ENCODE peak calls at places on chromosomes 5 and 9, in six cellular contexts. One of them, this sample, is unnamed.

GRCh38 chr5:125870271-125870670 is 552.9 kb upstream of the GRAMD2B start:
- DNase-seq in NCI-H146: peak; percentile 4
- DNase-seq in SK-N-DZ: peak; percentile 42
- DNase-seq in NCI-H1436 treated with DMSO at 0.1 percent for 48 hours: no peak
- DNase-seq in SJSA1: no peak
- DNase-seq in HT-29: no peak
- DNase-seq in this sample: no peak

GRCh38 chr9:130201974-130202373 is 29.8 kb downstream of the NCS1 start:
- DNase-seq in NCI-H1436 treated with DMSO at 0.1 percent for 48 hours: no peak
- DNase-seq in NCI-H146: no peak
- DNase-seq in SK-N-DZ: no peak
- DNase-seq in HT-29: no peak
- DNase-seq in SJSA1: no peak
- DNase-seq in this sample: peak; percentile 21

GRCh38 chr9:125655074-125655633 is 51.9 kb downstream of the MAPKAP1 start:
- DNase-seq in SK-N-DZ: no peak
- DNase-seq in HT-29: no peak
- DNase-seq in NCI-H146: no peak
- DNase-seq in SJSA1: no peak
- DNase-seq in NCI-H1436 treated with DMSO at 0.1 percent for 48 hours: no peak
- DNase-seq in this sample: no peak

GRCh38 chr5:9782806-9783560 is 152.8 kb upstream of the TAS2R1 start:
- DNase-seq in SK-N-DZ: peak; percentile 78
- DNase-seq in HT-29: no peak
- DNase-seq in NCI-H1436 treated with DMSO at 0.1 percent for 48 hours: no peak
- DNase-seq in SJSA1: no peak
- DNase-seq in NCI-H146: no peak
- DNase-seq in this sample: no peak

GRCh38 chr9:95089916-95090791 is 227.4 kb downstream of the FANCC start:
- DNase-seq in SJSA1: peak; percentile 66
- DNase-seq in NCI-H1436 treated with DMSO at 0.1 percent for 48 hours: no peak
- DNase-seq in SK-N-DZ: no peak
- DNase-seq in NCI-H146: no peak
- DNase-seq in HT-29: no peak
- DNase-seq in this sample: no peak

GRCh38 chr9:17322882-17323864 is 188.3 kb downstream of the CNTLN start:
- DNase-seq in NCI-H146: peak; percentile 4
- DNase-seq in SK-N-DZ: peak; percentile 72
- DNase-seq in HT-29: no peak
- DNase-seq in NCI-H1436 treated with DMSO at 0.1 percent for 48 hours: no peak
- DNase-seq in SJSA1: no peak
- DNase-seq in this sample: no peak

GRCh38 chr9:112334319-112334828 is 955 bp upstream of the PTBP3 start:
- DNase-seq in NCI-H146: no peak
- DNase-seq in NCI-H1436 treated with DMSO at 0.1 percent for 48 hours: no peak
- DNase-seq in SJSA1: peak; percentile 50
- DNase-seq in HT-29: peak; percentile 56
- DNase-seq in SK-N-DZ: peak; percentile 11
- DNase-seq in this sample: peak; percentile 35

GRCh38 chr9:134050726-134051125 is 17.1 kb downstream of the BRD3 start:
- DNase-seq in NCI-H146: no peak
- DNase-seq in NCI-H1436 treated with DMSO at 0.1 percent for 48 hours: no peak
- DNase-seq in SJSA1: no peak
- DNase-seq in HT-29: no peak
- DNase-seq in SK-N-DZ: no peak
- DNase-seq in this sample: no peak

GRCh38 chr5:56818409-56819026 is 3.2 kb downstream of the MAP3K1 start:
- DNase-seq in NCI-H1436 treated with DMSO at 0.1 percent for 48 hours: no peak
- DNase-seq in HT-29: no peak
- DNase-seq in SJSA1: peak; percentile 39
- DNase-seq in NCI-H146: no peak
- DNase-seq in SK-N-DZ: no peak
- DNase-seq in this sample: no peak

GRCh38 chr9:133731876-133732321 is 6.3 kb downstream of the SARDH start:
- DNase-seq in SK-N-DZ: peak; percentile 87
- DNase-seq in HT-29: peak; percentile 44
- DNase-seq in NCI-H146: peak; percentile 69
- DNase-seq in SJSA1: no peak
- DNase-seq in NCI-H1436 treated with DMSO at 0.1 percent for 48 hours: no peak
- DNase-seq in this sample: peak; percentile 60

GRCh38 chr9:87499455-87500015 is 1.9 kb downstream of the DAPK1 start:
- DNase-seq in SK-N-DZ: no peak
- DNase-seq in NCI-H1436 treated with DMSO at 0.1 percent for 48 hours: no peak
- DNase-seq in NCI-H146: no peak
- DNase-seq in HT-29: no peak
- DNase-seq in SJSA1: no peak
- DNase-seq in this sample: no peak

GRCh38 chr5:34450338-34450737 is 205.8 kb upstream of the RAI14 start:
- DNase-seq in HT-29: no peak
- DNase-seq in SK-N-DZ: no peak
- DNase-seq in SJSA1: no peak
- DNase-seq in NCI-H146: no peak
- DNase-seq in NCI-H1436 treated with DMSO at 0.1 percent for 48 hours: no peak
- DNase-seq in this sample: no peak